ENCODE peak calls at places on chromosomes 11 and 22, in six cellular contexts. N, S, H, A, B and F are unnamed samples.

GRCh38 chr22:31604137-31604705 is 57.8 kb downstream of the PISD start:
- DNase-seq in A (no peak), N (no peak), B (no peak), S (peak; percentile 46), H (no peak), F (no peak)

GRCh38 chr11:132131962-132132361 is 761.5 kb downstream of the NTM start:
- DNase-seq in N (no peak), B (no peak), S (no peak), A (no peak), H (no peak), F (no peak)

GRCh38 chr22:35842954-35843353 is 125.3 kb downstream of the APOL5 start:
- DNase-seq in N (no peak), S (no peak), B (no peak), H (peak; percentile 62), A (no peak), F (peak; percentile 44)

GRCh38 chr22:43077121-43077877 is 11.9 kb downstream of the TTLL1 start:
- DNase-seq in B (no peak), H (no peak), N (no peak), S (no peak), A (no peak), F (no peak)

GRCh38 chr11:107494036-107494435 is 36.4 kb upstream of the CWF19L2 start:
- DNase-seq in S (no peak), B (no peak), A (no peak), H (no peak), N (no peak), F (no peak)

GRCh38 chr22:31639640-31640039 is 22.4 kb downstream of the PISD start:
- DNase-seq in N (no peak), S (no peak), A (no peak), H (no peak), B (no peak), F (no peak)

GRCh38 chr11:7579226-7579825 is 65.5 kb downstream of the PPFIBP2 start:
- DNase-seq in S (no peak), H (no peak), N (peak; percentile 74), A (peak; percentile 64), B (peak; percentile 28), F (no peak)

GRCh38 chr11:47007579-47007978 is 71.0 kb downstream of the CSTPP1 start:
- DNase-seq in H (no peak), B (no peak), S (no peak), A (no peak), N (no peak), F (no peak)

GRCh38 chr11:39541945-39542351 is 1917.5 kb downstream of the LRRC4C start:
- DNase-seq in S (peak; percentile 57), H (no peak), A (no peak), B (no peak), N (peak; percentile 28), F (no peak)

GRCh38 chr22:21759133-21759532 is 23.5 kb upstream of the YPEL1 start:
- DNase-seq in N (no peak), S (no peak), H (no peak), B (no peak), A (no peak), F (no peak)

GRCh38 chr11:94588366-94588952 is 21.3 kb downstream of the PIWIL4 start:
- DNase-seq in B (no peak), S (no peak), H (no peak), N (no peak), A (no peak), F (no peak)

GRCh38 chr11:117877120-117877784 is 794 bp upstream of the FXYD6 start:
- DNase-seq in A (no peak), N (no peak), H (no peak), S (no peak), B (peak; percentile 50), F (no peak)

DNA sequence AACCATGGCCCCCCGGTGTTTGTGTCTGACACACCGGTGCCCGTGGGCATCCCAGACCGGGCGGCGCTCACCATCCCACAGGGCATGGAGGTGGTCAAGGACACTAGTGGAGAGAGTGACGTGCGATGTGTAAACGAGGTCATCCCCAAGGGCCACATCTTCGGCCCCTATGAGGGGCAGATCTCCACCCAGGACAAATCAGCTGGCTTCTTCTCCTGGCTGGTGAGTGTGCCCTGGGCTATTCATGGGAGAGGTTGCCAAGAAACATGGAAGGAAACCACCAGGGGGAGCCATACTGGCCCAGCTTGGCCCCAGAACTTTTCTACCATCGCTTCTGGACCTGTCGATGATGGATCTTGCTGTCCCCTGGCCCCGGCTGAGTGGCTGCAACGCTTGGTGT is 36.5 kb downstream of the PRDM11 start:
- DNase-seq in S (no peak), B (no peak), N (no peak), A (no peak), H (peak; percentile 19), F (peak; percentile 71)
- TF ChIP-seq CTCF in S (peak; percentile 46), B (peak; percentile 25), N (peak; percentile 46), A (peak; percentile 45), H (peak; percentile 80), F (peak; percentile 48)

GRCh38 chr11:16924462-16924825 is 89.8 kb downstream of the PLEKHA7 start:
- DNase-seq in B (no peak), H (no peak), A (no peak), N (no peak), S (no peak), F (no peak)
- H3K4me3 ChIP-seq in B (peak overlapping the region; percentile 40), H (peak overlapping the region; percentile 68), A (peak overlapping the region; percentile 71), N (peak overlapping the region; percentile 52), S (no peak overlapping the region), F (peak overlapping the region; percentile 53)

GRCh38 chr11:2178906-2179494 is 7.4 kb upstream of the TH start:
- DNase-seq in B (no peak), S (no peak), A (no peak), H (peak; percentile 60), N (no peak), F (no peak)

GRCh38 chr11:2177081-2177480 is 5.5 kb upstream of the TH start:
- DNase-seq in S (no peak), A (no peak), B (no peak), H (no peak), N (no peak), F (no peak)

GRCh38 chr11:2174361-2174760 is 2.7 kb upstream of the TH start:
- DNase-seq in A (no peak), S (no peak), H (no peak), B (no peak), N (no peak), F (no peak)

GRCh38 chr11:2175659-2176058 is 4.0 kb upstream of the TH start:
- DNase-seq in A (no peak), N (no peak), S (no peak), B (no peak), H (no peak), F (no peak)

DNA sequence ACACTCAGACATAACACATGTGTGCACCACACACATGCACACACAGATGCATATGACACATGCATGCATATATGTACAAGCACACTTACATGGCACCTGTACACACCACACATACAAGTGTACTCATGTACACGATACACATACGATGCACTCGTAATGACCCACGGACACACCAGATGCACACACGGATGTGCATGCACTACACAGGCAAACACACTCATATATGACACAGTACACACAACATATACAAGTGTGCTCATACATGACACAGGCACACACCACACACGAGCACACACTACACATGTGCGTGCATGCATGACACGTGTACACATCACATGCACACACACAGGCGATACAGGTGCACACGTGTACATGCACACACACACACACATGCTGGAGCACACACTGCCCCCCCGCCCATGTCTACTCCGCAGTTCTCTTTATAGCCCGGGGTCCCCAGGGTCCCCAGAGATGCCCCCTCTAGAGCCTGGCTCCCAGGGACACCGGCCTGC is 4.8 kb upstream of the TH start:
- DNase-seq in N (no peak), H (no peak), S (no peak), B (no peak), A (no peak), F (no peak)
- H3K4me1 ChIP-seq in N (no peaks in the 10 kb centered on the region), H (peaks cover 26% of the 10 kb centered on the region), S (no peaks in the 10 kb centered on the region), B (no peaks in the 10 kb centered on the region), A (no peaks in the 10 kb centered on the region), F (no peaks in the 10 kb centered on the region)

DNA sequence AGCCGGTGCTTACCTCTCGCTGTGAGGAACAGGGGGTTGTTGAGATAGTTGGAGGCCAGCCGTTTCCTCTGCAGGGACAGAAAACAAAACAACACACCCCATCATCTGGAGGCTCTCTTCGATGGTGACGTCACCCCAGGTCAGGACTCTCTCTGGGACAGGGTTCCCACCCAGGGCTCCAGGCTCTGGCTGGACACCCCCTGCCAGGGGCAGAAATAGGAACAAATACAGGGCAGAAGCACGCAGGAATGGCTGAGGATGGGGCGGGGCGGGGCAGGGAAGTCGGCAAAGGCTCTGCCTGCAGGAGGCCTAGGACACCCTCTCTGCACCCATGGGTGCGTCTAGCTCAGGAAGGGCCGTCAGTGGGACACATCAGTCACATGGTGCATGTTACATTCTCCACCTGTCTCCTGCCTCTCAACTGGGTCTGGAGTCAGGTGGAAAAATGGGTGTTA is 118.5 kb downstream of the PHF21B start:
- DNase-seq in B (no peak), S (peak; percentile 44), A (no peak), H (no peak), N (no peak), F (no peak)
- TF ChIP-seq CTCF in B (no peak), S (no peak), A (no peak), H (no peak), N (no peak), F (no peak)

DNA sequence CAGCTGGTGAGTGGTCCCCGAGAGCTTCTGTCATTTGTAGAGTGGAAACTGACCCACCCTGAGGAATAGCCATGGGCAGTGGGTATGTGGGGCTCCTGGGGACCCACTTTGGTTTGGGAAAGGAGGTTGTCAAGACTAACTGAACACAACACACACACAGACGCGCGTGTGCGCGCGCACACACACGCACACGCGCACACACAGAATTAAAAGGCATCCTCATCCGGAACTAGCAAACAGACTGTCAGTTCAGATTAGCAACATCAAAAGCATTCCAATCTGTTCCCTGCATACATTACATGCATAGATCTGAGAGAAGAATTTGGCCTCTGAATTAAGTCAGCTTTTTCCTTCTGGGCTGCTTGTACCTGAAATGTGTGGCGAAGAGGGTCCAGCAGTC is 284.7 kb downstream of the ST3GAL4 start:
- DNase-seq in A (no peak), B (no peak), N (no peak), H (no peak), S (no peak), F (no peak)
- H3K4me3 ChIP-seq in A (no peak overlapping the region), B (no peak overlapping the region), N (no peak overlapping the region), H (no peak overlapping the region), S (no peak overlapping the region), F (no peak overlapping the region)